ENCODE peak calls at places on chromosomes 6 and 20, in eight cellular contexts. Z is AG04450, J is kidney epithelial cell, E is GM12878, Y is foreskin fibroblast, C is IMR-90, M is body of pancreas, R is pancreas. S is an unnamed sample.

GRCh38 chr20:42979720-42980119 is 210.0 kb downstream of the PTPRT start:
- DNase-seq in Y (no peak), M (no peak), R (no peak), C (no peak), E (no peak), J (no peak), Z (no peak), S (no peak)

GRCh38 chr6:30691208-30691872 is 556 bp upstream of the NRM start:
- DNase-seq in J (no peak), Z (no peak), Y (no peak), C (no peak), E (no peak), R (no peak), M (no peak), S (no peak)

GRCh38 chr6:125995972-125996580 is 9.7 kb downstream of the TRMT11 start:
- DNase-seq in Z (no peak), J (no peak), M (peak), E (peak), Y (peak), C (peak), R (peak), S (no peak)

GRCh38 chr6:169936355-169936975 is 185.0 kb downstream of the ERMARD start:
- DNase-seq in C (no peak), Y (no peak), Z (no peak), E (no peak), J (no peak), M (no peak), R (no peak), S (no peak)

GRCh38 chr6:82270791-82271392 is 23.3 kb upstream of the IBTK start:
- DNase-seq in Y (no peak), M (no peak), E (peak), R (no peak), J (no peak), Z (no peak), C (peak), S (no peak)

GRCh38 chr20:3235661-3236324 is 3.2 kb downstream of the SLC4A11 start:
- DNase-seq in M (no peak), R (no peak), E (no peak), Z (no peak), J (no peak), Y (no peak), C (peak), S (no peak)

GRCh38 chr6:45419574-45420082 is 41.9 kb upstream of the SUPT3H start:
- DNase-seq in C (no peak), Z (no peak), J (no peak), R (peak), M (peak), E (no peak), Y (peak), S (no peak)

GRCh38 chr20:37741560-37741959 is 47.7 kb downstream of the CTNNBL1 start:
- DNase-seq in R (no peak), Z (no peak), J (no peak), E (no peak), C (peak), Y (no peak), M (no peak), S (no peak)

GRCh38 chr20:7152071-7152470 is 384.6 kb downstream of the BMP2 start:
- DNase-seq in Z (no peak), Y (no peak), J (no peak), C (no peak), M (no peak), R (no peak), E (no peak), S (no peak)

GRCh38 chr6:157287923-157288322 is 35.4 kb downstream of the TMEM242 start:
- DNase-seq in Z (no peak), Y (no peak), M (no peak), E (no peak), R (no peak), J (no peak), C (no peak), S (no peak)

GRCh38 chr6:68235192-68235812 is 399.8 kb upstream of the ADGRB3 start:
- DNase-seq in M (no peak), J (no peak), C (no peak), Y (peak), E (no peak), Z (no peak), R (no peak), S (no peak)

GRCh38 chr6:159098636-159099106 is 53.9 kb upstream of the TAGAP start:
- DNase-seq in Z (no peak), M (no peak), R (no peak), E (no peak), Y (no peak), C (no peak), J (peak), S (no peak)

GRCh38 chr6:112027942-112028674 is 25.8 kb upstream of the CCN6 start:
- DNase-seq in Z (no peak), C (no peak), E (no peak), Y (no peak), R (no peak), M (no peak), J (no peak), S (peak)

GRCh38 chr6:20571261-20571660 is 37.0 kb downstream of the CDKAL1 start:
- DNase-seq in E (no peak), Z (no peak), C (no peak), Y (no peak), M (no peak), J (no peak), R (no peak), S (no peak)

GRCh38 chr6:140283197-140283596 is 908.7 kb upstream of the CITED2 start:
- DNase-seq in Y (no peak), E (no peak), J (no peak), M (no peak), R (no peak), Z (no peak), C (no peak), S (no peak)

GRCh38 chr6:145015739-145016558 is 719.4 kb downstream of the EPM2A start:
- DNase-seq in E (peak), C (peak), Z (peak), Y (peak), R (no peak), J (peak), M (peak), S (peak)

GRCh38 chr20:63782051-63782471 is 42.5 kb downstream of the SLC2A4RG start:
- DNase-seq in M (no peak), Y (no peak), E (peak), C (no peak), R (no peak), Z (no peak), J (no peak), S (no peak)

GRCh38 chr6:33958208-33958862 is 154.5 kb upstream of the MLN start:
- DNase-seq in R (no peak), M (no peak), Y (no peak), J (no peak), E (no peak), Z (no peak), C (no peak), S (no peak)
- TF ChIP-seq CTCF in R (no peak), M (no peak), Y (no peak), J (peak), E (peak), Z (no peak), C (no peak), S (peak)

DNA sequence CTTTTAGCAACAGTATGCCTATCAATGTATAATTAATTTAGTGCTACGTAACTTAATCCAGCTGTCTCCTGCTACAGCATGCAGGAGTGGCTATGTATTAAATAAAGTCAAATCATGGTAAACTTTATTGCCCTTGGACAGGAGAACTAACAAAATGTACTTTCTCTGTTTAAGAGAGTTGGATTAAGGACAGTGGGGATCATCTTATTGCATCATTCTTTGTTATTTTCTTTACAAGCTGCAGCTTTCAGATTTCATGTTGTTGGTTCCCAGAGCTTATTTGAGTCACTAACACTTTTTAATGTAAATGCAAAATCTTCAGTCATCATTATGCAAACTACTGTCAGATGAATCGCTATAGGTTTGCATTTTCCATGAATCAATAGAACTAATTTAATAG is 424.8 kb downstream of the MMUT start:
- DNase-seq in E (no peak), C (no peak), Y (no peak), Z (no peak), J (no peak), R (no peak), M (no peak), S (no peak)
- H3K4me3 ChIP-seq in E (no peak), C (no peak), Y (no peak), Z (no peak), J (no peak), R (no peak), M (no peak), S (no peak)

DNA sequence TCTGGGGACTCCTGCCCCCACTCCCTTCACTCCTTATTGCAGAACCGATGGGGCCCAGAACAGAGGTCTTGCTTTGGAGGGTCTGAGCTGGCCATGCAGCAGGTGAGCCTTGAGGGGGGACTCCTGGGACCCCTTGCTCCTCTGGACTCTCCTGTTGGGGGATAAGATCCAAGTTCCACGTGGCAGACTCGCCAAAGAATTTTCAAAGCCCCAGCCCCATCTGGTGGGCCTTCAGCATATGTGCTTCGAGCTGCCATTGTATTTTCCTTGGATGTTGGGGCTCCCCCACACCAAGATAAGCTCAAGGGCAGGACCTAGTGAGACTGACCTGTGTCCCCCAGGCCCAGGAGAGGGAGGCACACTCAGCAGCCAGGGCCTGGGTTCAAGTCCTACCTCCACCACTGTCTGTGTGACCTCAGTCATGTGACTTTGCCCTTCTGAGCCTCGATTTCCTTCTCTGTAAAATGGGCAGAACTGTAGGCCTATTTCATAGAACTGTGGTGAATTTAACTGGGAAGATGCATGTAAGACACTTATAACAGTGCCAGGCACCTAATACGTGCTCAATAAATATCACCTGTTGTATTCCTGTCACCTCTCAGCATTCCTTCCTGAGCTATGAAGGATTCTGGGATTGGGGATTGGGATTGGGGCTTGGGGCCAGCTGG is 115.5 kb downstream of the VEGFA start:
- DNase-seq in J (no peak), Z (no peak), E (no peak), R (peak), C (no peak), M (no peak), Y (no peak), S (no peak)
- TF ChIP-seq CTCF in J (no peak), Z (no peak), E (no peak), R (no peak), C (no peak), M (no peak), Y (no peak), S (no peak)

DNA sequence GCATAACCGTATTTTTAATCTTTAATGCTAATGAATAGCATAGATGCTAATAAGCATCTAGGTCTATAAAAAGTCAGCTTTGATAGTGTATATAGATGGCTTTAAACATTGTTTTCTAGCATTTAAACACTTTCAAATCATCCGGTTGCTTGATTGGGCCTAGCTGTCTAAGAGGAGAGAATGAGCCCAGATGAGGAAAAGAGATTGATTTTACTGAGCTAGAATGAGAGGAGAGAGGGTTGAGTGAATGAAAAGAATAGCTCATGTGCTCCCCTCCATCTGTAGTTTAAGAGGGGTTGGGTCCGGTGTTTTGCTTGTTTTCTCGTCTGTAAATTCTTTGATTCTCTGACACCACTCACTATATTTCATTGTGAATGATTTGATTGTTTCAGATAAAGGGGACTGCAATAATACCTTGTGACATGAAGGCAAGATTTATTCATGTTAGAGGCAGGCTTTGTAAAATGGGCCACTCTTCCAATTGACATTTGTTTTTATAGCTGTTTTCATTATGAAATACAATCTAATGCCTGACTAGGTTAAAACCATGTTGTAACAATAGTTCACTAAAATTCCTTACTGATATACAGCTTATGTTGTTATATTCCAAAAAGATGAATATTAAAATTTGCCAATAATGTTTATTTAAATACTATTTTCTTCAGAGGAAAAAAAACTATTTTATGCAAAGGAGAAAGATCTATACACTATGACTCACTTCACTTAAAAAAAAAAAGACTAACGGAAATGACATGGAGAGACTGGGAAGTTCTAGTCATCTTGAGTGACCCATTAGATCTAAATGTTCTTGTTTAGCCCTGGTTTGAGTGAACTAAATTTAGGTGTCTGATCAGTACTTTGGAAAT is 3.2 kb downstream of the PTPN1 start:
- DNase-seq in Y (peak), C (peak), Z (no peak), E (no peak), J (no peak), R (no peak), M (no peak), S (no peak)
- H3K4me3 ChIP-seq in Y (peak), C (peak), Z (peak), E (peak), J (peak), R (no peak), M (no peak), S (no peak)

S was measured in AG09309.